ENCODE peak calls at places on chromosomes 6 and 20, in six cellular contexts. V is HFFc6, X is OCI-LY7, P is progenitor cell of endocrine pancreas, C is activated B cell treated with CpG ODN at 0.5 μM for 24 hours, U is breast epithelium. M is an unnamed sample.

GRCh38 chr6:127147576-127147975 is 29.1 kb downstream of the RSPO3 start:
- DNase-seq in V (no peak), X (no peak), P (no peak), C (no peak), U (no peak), M (no peak)

GRCh38 chr6:137647762-137648412 is 153.7 kb upstream of the OLIG3 start:
- DNase-seq in V (peak), X (no peak), P (no peak), C (no peak), U (no peak), M (peak)

GRCh38 chr20:54362283-54362682 is 113.1 kb upstream of the DOK5 start:
- DNase-seq in V (no peak), X (no peak), P (no peak), C (no peak), U (no peak), M (no peak)

GRCh38 chr20:52145587-52145986 is 46.0 kb downstream of the ZFP64 start:
- DNase-seq in V (peak), X (no peak), P (no peak), C (no peak), U (no peak), M (peak)

GRCh38 chr6:34015576-34015975 is 130.3 kb downstream of the GRM4 start:
- DNase-seq in V (peak), X (no peak), P (no peak), C (no peak), U (no peak), M (no peak)

GRCh38 chr6:43934183-43934802 is 164.3 kb downstream of the VEGFA start:
- DNase-seq in V (no peak), X (no peak), P (no peak), C (no peak), U (no peak), M (no peak)

GRCh38 chr20:24950128-24950835 is 1.2 kb downstream of the CST7 start:
- DNase-seq in V (no peak), X (no peak), P (no peak), C (no peak), U (no peak), M (no peak)

GRCh38 chr6:122049341-122049740 is 350.1 kb upstream of the HSF2 start:
- DNase-seq in V (no peak), X (no peak), P (no peak), C (no peak), U (no peak), M (no peak)

GRCh38 chr20:17557675-17558006 is 12.2 kb upstream of the DSTN start:
- DNase-seq in V (peak), X (no peak), P (no peak), C (no peak), U (peak), M (peak)

GRCh38 chr20:52379723-52380336 is 188.3 kb upstream of the ZFP64 start:
- DNase-seq in V (no peak), X (peak), P (no peak), C (no peak), U (no peak), M (peak)

GRCh38 chr6:109610555-109610954 is 80.4 kb downstream of the AK9 start:
- DNase-seq in V (no peak), X (no peak), P (no peak), C (no peak), U (no peak), M (no peak)

GRCh38 chr6:4732691-4733315 is 43.4 kb upstream of the CDYL start:
- DNase-seq in V (peak), X (no peak), P (no peak), C (no peak), U (peak), M (peak)

GRCh38 chr6:113632220-113632864 is 224.8 kb upstream of the MARCKS start:
- DNase-seq in V (peak), X (peak), P (no peak), C (no peak), U (peak), M (peak)

GRCh38 chr6:7899046-7899888 is 11.3 kb downstream of the TXNDC5 start:
- DNase-seq in V (no peak), X (peak), P (no peak), C (no peak), U (no peak), M (no peak)

GRCh38 chr6:27020553-27020880 is 227.0 kb upstream of the PRSS16 start:
- DNase-seq in V (no peak), X (no peak), P (no peak), C (no peak), U (no peak), M (no peak)

GRCh38 chr6:111483736-111484654 is 977 bp upstream of the REV3L start:
- DNase-seq in V (peak), X (peak), P (peak), C (peak), U (peak), M (peak)

GRCh38 chr20:50601511-50602431 is 89.6 kb downstream of the RIPOR3 start:
- DNase-seq in V (no peak), X (no peak), P (no peak), C (no peak), U (no peak), M (no peak)

GRCh38 chr6:54698974-54699373 is 147.6 kb upstream of the FAM83B start:
- DNase-seq in V (no peak), X (no peak), P (no peak), C (no peak), U (no peak), M (no peak)

GRCh38 chr6:88220493-88220892 is 54.3 kb upstream of the CNR1 start:
- DNase-seq in V (no peak), X (peak), P (no peak), C (no peak), U (no peak), M (peak)

GRCh38 chr20:60046011-60046413 is 87.8 kb downstream of the CDH26 start:
- DNase-seq in V (peak), X (no peak), P (no peak), C (no peak), U (no peak), M (no peak)

GRCh38 chr6:148508401-148509151 is 165.9 kb downstream of the SASH1 start:
- DNase-seq in V (peak), X (no peak), P (no peak), C (no peak), U (no peak), M (no peak)

GRCh38 chr6:157952751-157953479 is 28.7 kb upstream of the SYNJ2 start:
- DNase-seq in V (peak), X (no peak), P (no peak), C (no peak), U (no peak), M (no peak)

GRCh38 chr6:13991393-13991792 is 66.6 kb downstream of the RNF182 start:
- DNase-seq in V (no peak), X (no peak), P (no peak), C (no peak), U (no peak), M (no peak)

GRCh38 chr6:12245763-12246720 is 44.1 kb upstream of the EDN1 start:
- DNase-seq in V (peak), X (no peak), P (no peak), C (no peak), U (no peak), M (no peak)

GRCh38 chr6:109296305-109296915 is 85.9 kb downstream of the CD164 start:
- DNase-seq in V (peak), X (no peak), P (no peak), C (no peak), U (no peak), M (no peak)

GRCh38 chr6:36625161-36625919 is 31.2 kb downstream of the SRSF3 start:
- DNase-seq in V (peak), X (no peak), P (no peak), C (no peak), U (no peak), M (no peak)

GRCh38 chr6:138246650-138247440 is 28.6 kb upstream of the PBOV1 start:
- DNase-seq in V (no peak), X (no peak), P (no peak), C (no peak), U (no peak), M (no peak)

GRCh38 chr6:166419268-166419667 is 36.5 kb upstream of the MPC1 start:
- DNase-seq in V (no peak), X (peak), P (no peak), C (no peak), U (no peak), M (no peak)

GRCh38 chr6:17297261-17298080 is 16.3 kb downstream of the RBM24 start:
- DNase-seq in V (no peak), X (no peak), P (no peak), C (no peak), U (no peak), M (no peak)

GRCh38 chr20:23023621-23024187 is 11.4 kb upstream of the SSTR4 start:
- DNase-seq in V (no peak), X (no peak), P (no peak), C (no peak), U (no peak), M (no peak)

GRCh38 chr20:7859371-7859802 is 80.9 kb downstream of the HAO1 start:
- DNase-seq in V (peak), X (peak), P (no peak), C (no peak), U (no peak), M (peak)

GRCh38 chr20:45226287-45226686 is 5.1 kb downstream of the SEMG2 start:
- DNase-seq in V (no peak), X (no peak), P (no peak), C (no peak), U (no peak), M (no peak)

GRCh38 chr20:21244808-21245207 is 58.3 kb upstream of the XRN2 start:
- DNase-seq in V (no peak), X (no peak), P (no peak), C (no peak), U (no peak), M (no peak)

GRCh38 chr6:20024316-20024673 is 187.1 kb downstream of the ID4 start:
- DNase-seq in V (no peak), X (no peak), P (no peak), C (no peak), U (no peak), M (no peak)

GRCh38 chr20:48283470-48284110 is 498.3 kb upstream of the SULF2 start:
- DNase-seq in V (peak), X (no peak), P (no peak), C (no peak), U (peak), M (no peak)

GRCh38 chr6:64074981-64075380 is 439.4 kb downstream of the PHF3 start:
- DNase-seq in V (no peak), X (no peak), P (no peak), C (no peak), U (no peak), M (no peak)